ENCODE peak calls at places on chromosome 2, in seven cellular contexts. H, X, S, T, F, W and G are unnamed samples.

GRCh38 chr2:181643158-181643557 is 13.7 kb downstream of the CERKL start:
- DNase-seq in H (no peak), X (no peak), S (no peak), T (no peak), F (no peak), W (no peak), G (no peak)

GRCh38 chr2:134671498-134671897 is 47.3 kb downstream of the TMEM163 start:
- DNase-seq in H (no peak), X (no peak), S (no peak), T (no peak), F (no peak), W (no peak), G (no peak)

GRCh38 chr2:47189635-47190034 is 34.5 kb upstream of the STPG4 start:
- DNase-seq in H (peak; percentile 93), X (no peak), S (no peak), T (no peak), F (no peak), W (no peak), G (no peak)

GRCh38 chr2:53373126-53373525 is 394.5 kb upstream of the CHAC2 start:
- DNase-seq in H (no peak), X (no peak), S (no peak), T (no peak), F (no peak), W (no peak), G (no peak)

GRCh38 chr2:108449410-108450200 is 599 bp downstream of the GCC2 start:
- DNase-seq in H (peak; percentile 38), X (peak; percentile 26), S (no peak), T (peak; percentile 33), F (peak; percentile 9), W (no peak), G (peak; percentile 68)

GRCh38 chr2:17373041-17373440 is 145.2 kb downstream of the RAD51AP2 start:
- DNase-seq in H (peak; percentile 7), X (no peak), S (no peak), T (no peak), F (no peak), W (no peak), G (no peak)

GRCh38 chr2:193303464-193303863 is 1108.7 kb upstream of the TMEFF2 start:
- DNase-seq in H (no peak), X (no peak), S (no peak), T (no peak), F (no peak), W (no peak), G (no peak)

GRCh38 chr2:98586466-98587140 is 21.7 kb downstream of the COA5 start:
- DNase-seq in H (no peak), X (no peak), S (no peak), T (no peak), F (no peak), W (no peak), G (no peak)

GRCh38 chr2:100196786-100197494 is 54.5 kb upstream of the AFF3 start:
- DNase-seq in H (peak; percentile 11), X (no peak), S (no peak), T (no peak), F (no peak), W (no peak), G (no peak)

GRCh38 chr2:73762571-73762970 is 17.3 kb downstream of the DUSP11 start:
- DNase-seq in H (no peak), X (no peak), S (no peak), T (no peak), F (no peak), W (no peak), G (no peak)

GRCh38 chr2:23385351-23385747 is 370 bp downstream of the KLHL29 start:
- DNase-seq in H (peak; percentile 36), X (no peak), S (no peak), T (peak; percentile 35), F (peak; percentile 76), W (no peak), G (no peak)

GRCh38 chr2:68225119-68225632 is 27.2 kb downstream of the PPP3R1 start:
- DNase-seq in H (peak; percentile 13), X (peak; percentile 19), S (no peak), T (peak; percentile 61), F (peak; percentile 23), W (no peak), G (peak; percentile 28)

GRCh38 chr2:132665401-132665800 is 4.6 kb downstream of the LYPD1 start:
- DNase-seq in H (no peak), X (no peak), S (no peak), T (no peak), F (no peak), W (no peak), G (no peak)

GRCh38 chr2:135685361-135685760 is 56.3 kb upstream of the UBXN4 start:
- DNase-seq in H (peak; percentile 64), X (no peak), S (no peak), T (no peak), F (no peak), W (no peak), G (no peak)

GRCh38 chr2:171523339-171523931 is 1.2 kb downstream of the CYBRD1 start:
- DNase-seq in H (peak; percentile 76), X (peak; percentile 38), S (no peak), T (peak; percentile 89), F (peak; percentile 46), W (peak; percentile 56), G (peak; percentile 82)

GRCh38 chr2:171523969-171524401 is 1.7 kb downstream of the CYBRD1 start:
- DNase-seq in H (peak; percentile 25), X (no peak), S (no peak), T (peak; percentile 41), F (no peak), W (no peak), G (peak; percentile 33)

GRCh38 chr2:171521361-171522056 is 765 bp upstream of the CYBRD1 start:
- DNase-seq in H (no peak), X (no peak), S (no peak), T (no peak), F (no peak), W (no peak), G (peak; percentile 74)

GRCh38 chr2:171522804-171523338 is 597 bp downstream of the CYBRD1 start:
- DNase-seq in H (no peak), X (no peak), S (no peak), T (peak; percentile 46), F (peak; percentile 5), W (no peak), G (peak; percentile 71)

DNA sequence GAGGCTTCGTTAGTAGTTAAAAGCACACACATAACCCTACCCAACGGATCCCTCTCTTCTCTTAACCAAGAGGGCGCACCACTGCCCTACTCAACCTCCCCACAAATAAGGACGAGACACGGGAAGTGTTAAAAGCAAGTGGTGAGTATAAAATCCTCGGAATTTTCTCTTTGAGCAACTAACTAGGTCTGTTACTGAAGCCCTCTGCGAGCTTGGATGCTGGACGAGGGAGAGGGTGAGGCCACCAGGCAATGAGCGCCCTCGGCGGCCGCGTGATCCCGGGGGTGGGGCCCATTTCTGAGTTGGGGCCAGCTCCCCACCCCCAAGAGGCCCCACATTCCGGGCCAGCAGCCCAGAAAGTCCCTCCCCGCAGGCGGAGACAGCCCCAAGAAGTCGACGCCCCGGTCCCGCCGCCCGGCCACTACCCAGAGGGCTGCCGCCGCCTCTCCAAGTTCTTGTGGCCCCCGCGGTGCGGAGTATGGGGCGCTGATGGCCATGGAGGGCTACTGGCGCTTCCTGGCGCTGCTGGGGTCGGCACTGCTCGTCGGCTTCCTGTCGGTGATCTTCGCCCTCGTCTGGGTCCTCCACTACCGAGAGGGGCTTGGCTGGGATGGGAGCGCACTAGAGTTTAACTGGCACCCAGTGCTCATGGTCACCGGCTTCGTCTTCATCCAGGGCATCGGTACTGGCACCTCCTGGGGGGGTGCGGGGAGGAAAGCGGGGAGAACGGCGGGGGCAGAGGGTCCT is at the start of gene CYBRD1:
- DNase-seq in H (peak; percentile 79), X (no peak), S (peak; percentile 11), T (peak; percentile 92), F (peak; percentile 45), W (peak; percentile 64), G (peak; percentile 95)
- TF ChIP-seq POLR2A in H (peak; percentile 51), X (no peak), S (peak; percentile 78), T (peak; percentile 23), F (peak; percentile 19), W (peak; percentile 38), G (peak; percentile 87)

DNA sequence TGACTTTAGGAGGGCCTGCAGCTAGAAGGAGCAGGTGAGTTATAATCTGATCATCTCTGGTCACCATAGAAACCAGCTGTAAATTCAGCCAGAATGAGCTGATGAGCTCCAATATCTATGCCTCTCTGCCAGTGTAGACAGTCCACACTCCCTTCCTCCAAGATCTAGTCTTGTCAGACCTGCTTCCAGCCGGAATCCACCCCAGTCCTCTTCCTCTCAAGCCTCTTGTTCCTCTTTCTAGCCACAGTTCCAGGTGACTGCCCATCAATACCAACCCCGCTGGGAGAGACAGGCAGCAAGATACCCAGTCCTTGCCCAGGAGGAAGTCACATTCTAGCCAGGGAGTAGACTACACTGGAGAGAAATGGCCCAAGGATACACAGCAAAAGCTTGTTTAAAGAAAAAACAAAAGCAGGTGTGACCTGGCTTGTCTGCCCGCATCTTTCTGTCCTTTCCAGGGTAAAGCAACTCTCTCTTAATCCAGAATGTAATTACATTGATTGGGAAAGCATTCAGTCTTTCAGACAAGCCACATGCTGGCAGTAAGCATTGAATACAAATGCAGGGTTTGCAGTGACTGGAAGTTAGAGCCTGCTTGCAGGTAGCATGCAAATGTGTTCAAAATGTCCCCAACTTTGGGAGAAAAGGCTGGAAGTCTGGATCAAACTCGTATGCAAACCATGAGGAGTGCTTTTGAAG is 9.0 kb upstream of the SLC35F6 start:
- DNase-seq in H (no peak), X (no peak), S (no peak), T (no peak), F (no peak), W (no peak), G (no peak)
- TF ChIP-seq POLR2A in H (no peak), X (no peak), S (no peak), T (no peak), F (no peak), W (no peak), G (no peak)

DNA sequence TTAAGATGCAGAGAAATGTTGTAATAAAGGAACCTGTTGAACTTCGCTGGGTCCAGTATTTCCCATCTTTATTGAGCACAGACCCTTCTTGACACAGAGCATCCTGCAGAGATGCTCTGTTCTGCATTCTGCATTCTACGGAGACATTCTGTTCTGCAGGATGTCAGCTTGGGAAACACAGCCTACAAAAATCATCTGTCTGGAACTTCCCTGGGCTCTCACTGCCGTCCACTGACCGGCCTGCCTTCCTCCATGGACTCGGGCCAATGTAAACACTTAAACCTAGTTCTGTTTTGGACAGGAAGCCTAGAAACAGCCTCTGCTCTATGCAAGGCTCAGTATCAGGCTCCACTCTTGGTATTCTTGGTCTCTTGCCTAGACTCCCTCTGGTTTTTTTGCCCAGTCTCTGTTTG is 90.0 kb upstream of the PPP1CB start:
- DNase-seq in H (peak; percentile 88), X (no peak), S (no peak), T (peak; percentile 65), F (no peak), W (peak; percentile 62), G (no peak)
- TF ChIP-seq POLR2A in H (no peak), X (no peak), S (no peak), T (no peak), F (no peak), W (no peak), G (no peak)

GRCh38 chr2:10303634-10304378 is 1.1 kb downstream of the HPCAL1 start:
- DNase-seq in H (peak; percentile 56), X (no peak), S (no peak), T (peak; percentile 64), F (no peak), W (no peak), G (peak; percentile 40)

GRCh38 chr2:10303174-10303633 is 500 bp downstream of the HPCAL1 start:
- DNase-seq in H (no peak), X (no peak), S (no peak), T (no peak), F (no peak), W (no peak), G (no peak)

GRCh38 chr2:10301946-10302478 is 692 bp upstream of the HPCAL1 start:
- DNase-seq in H (no peak), X (no peak), S (no peak), T (no peak), F (no peak), W (no peak), G (no peak)

GRCh38 chr2:10300997-10301945 is 1.4 kb upstream of the HPCAL1 start:
- DNase-seq in H (no peak), X (no peak), S (no peak), T (no peak), F (no peak), W (no peak), G (no peak)

GRCh38 chr2:10302479-10303173 is at the start of gene HPCAL1:
- DNase-seq in H (peak; percentile 70), X (peak; percentile 36), S (peak; percentile 49), T (peak; percentile 88), F (peak; percentile 92), W (peak; percentile 63), G (peak; percentile 92)
- TF ChIP-seq POLR2A in H (peak; percentile 56), X (peak; percentile 59), S (peak; percentile 98), T (peak; percentile 78), F (peak; percentile 91), W (peak; percentile 84), G (peak; percentile 31)